ENCODE peak calls at places on chromosome 18, in four cellular contexts. W is MM.1S; H is stimulated activated CD8-positive, alpha-beta memory T cell treated with anti-CD3 and anti-CD28 coated beads, Interleukin-7, amount 100 ng/mL, for 24 hours; K is astrocyte. R is an unnamed sample.

GRCh38 chr18:57422313-57422872 is 12.8 kb upstream of the ONECUT2 start:
- DNase-seq in W (no peak), H (no peak), K (no peak), R (no peak)

GRCh38 chr18:22507055-22507454 is 89.3 kb upstream of the CTAGE1 start:
- DNase-seq in K (no peak), W (no peak), H (no peak), R (no peak)

GRCh38 chr18:65093341-65093740 is 657.5 kb upstream of the CDH7 start:
- DNase-seq in H (no peak), W (no peak), K (no peak), R (no peak)

GRCh38 chr18:2111456-2111855 is 459.8 kb downstream of the METTL4 start:
- DNase-seq in H (no peak), W (no peak), K (peak), R (no peak)

GRCh38 chr18:63148449-63149199 is 170.9 kb downstream of the BCL2 start:
- DNase-seq in H (no peak), K (peak), W (no peak), R (no peak)

GRCh38 chr18:9008709-9009635 is 93.5 kb upstream of the NDUFV2 start:
- DNase-seq in H (no peak), K (no peak), W (no peak), R (no peak)

GRCh38 chr18:63788447-63789096 is 13.4 kb downstream of the SERPINB7 start:
- DNase-seq in W (no peak), H (peak), K (peak), R (no peak)

GRCh38 chr18:50687491-50687890 is 127.6 kb downstream of the MAPK4 start:
- DNase-seq in H (no peak), W (no peak), K (no peak), R (no peak)

GRCh38 chr18:11572201-11572600 is 37.2 kb upstream of the SLC35G4 start:
- DNase-seq in H (no peak), W (no peak), K (no peak), R (no peak)

GRCh38 chr18:3790702-3791101 is 340.7 kb downstream of the TGIF1 start:
- DNase-seq in W (no peak), H (no peak), K (peak), R (no peak)

GRCh38 chr18:76524900-76525698 is 30.1 kb upstream of the ZNF516 start:
- DNase-seq in H (no peak), W (peak), K (peak), R (no peak)

GRCh38 chr18:79882522-79883241 is 68.8 kb downstream of the SLC66A2 start:
- DNase-seq in W (no peak), K (no peak), H (no peak), R (no peak)

GRCh38 chr18:46322411-46322891 is 218.3 kb downstream of the HAUS1 start:
- DNase-seq in W (no peak), H (no peak), K (peak), R (no peak)

GRCh38 chr18:23311346-23312103 is 141.6 kb upstream of the RIOK3 start:
- DNase-seq in K (peak), W (no peak), H (no peak), R (no peak)

GRCh38 chr18:47150029-47150823 is at the start of gene HDHD2:
- DNase-seq in H (peak), K (peak), W (peak), R (peak)

GRCh38 chr18:26547302-26548143 is 830 bp downstream of the KCTD1 start:
- DNase-seq in H (peak), W (no peak), K (peak), R (no peak)

GRCh38 chr18:63285332-63285731 is 34.2 kb downstream of the BCL2 start:
- DNase-seq in H (no peak), K (no peak), W (no peak), R (no peak)

GRCh38 chr18:13266208-13267100 is 47.9 kb downstream of the LDLRAD4 start:
- DNase-seq in K (no peak), H (no peak), W (no peak), R (no peak)

GRCh38 chr18:45932708-45933107 is 34.4 kb downstream of the EPG5 start:
- DNase-seq in K (no peak), W (no peak), H (no peak), R (no peak)

GRCh38 chr18:65091737-65092329 is 659.0 kb upstream of the CDH7 start:
- DNase-seq in K (no peak), W (peak), H (no peak), R (no peak)

GRCh38 chr18:78792736-78793135 is 186.9 kb upstream of the SALL3 start:
- DNase-seq in W (no peak), H (no peak), K (no peak), R (no peak)

GRCh38 chr18:12647773-12648172 is 10.1 kb downstream of the SPIRE1 start:
- DNase-seq in W (no peak), K (no peak), H (no peak), R (no peak)

R was measured in GF-D8.